ENCODE peak calls at places on chromosomes 13 and 19, in seven cellular contexts. T is lower lobe of right lung; J is HAP-1; C is mammary epithelial cell; Q is naive thymus-derived CD4-positive, alpha-beta T cell; H is lung; R is spleen. M is an unnamed sample.

GRCh38 chr13:49776871-49777270 is 15.6 kb downstream of the KPNA3 start:
- DNase-seq in R (no peak), H (no peak), Q (no peak), T (no peak), J (no peak), C (no peak), M (no peak)

GRCh38 chr19:18802354-18802753 is 11.2 kb upstream of the COMP start:
- DNase-seq in J (peak; percentile 44), T (no peak), C (no peak), Q (no peak), H (no peak), R (no peak), M (no peak)

GRCh38 chr13:103203750-103204330 is 137.6 kb upstream of the SLC10A2 start:
- DNase-seq in T (no peak), H (no peak), J (no peak), R (no peak), Q (no peak), C (no peak), M (no peak)

GRCh38 chr19:42287017-42287825 is 14.7 kb upstream of the PRR19 start:
- DNase-seq in Q (no peak), R (peak; percentile 78), J (no peak), C (no peak), H (no peak), T (no peak), M (no peak)

GRCh38 chr19:15166700-15167099 is 34.1 kb downstream of the NOTCH3 start:
- DNase-seq in T (no peak), J (no peak), R (no peak), C (no peak), H (no peak), Q (no peak), M (no peak)

GRCh38 chr13:112072531-112073244 is 5.7 kb downstream of the SOX1 start:
- DNase-seq in Q (no peak), J (peak; percentile 66), C (no peak), T (no peak), H (no peak), R (no peak), M (no peak)

GRCh38 chr13:94711561-94712286 is 621 bp downstream of the SOX21 start:
- DNase-seq in C (peak; percentile 37), R (peak; percentile 77), H (no peak), Q (no peak), J (peak; percentile 55), T (no peak), M (no peak)

GRCh38 chr13:39244561-39245230 is 206.4 kb downstream of the NHLRC3 start:
- DNase-seq in R (no peak), J (no peak), T (no peak), H (no peak), Q (no peak), C (no peak), M (no peak)

GRCh38 chr19:38974599-38975213 is 836 bp downstream of the FBXO17 start:
- DNase-seq in J (no peak), Q (no peak), H (no peak), C (no peak), R (no peak), T (no peak), M (no peak)

GRCh38 chr13:52001120-52001731 is 10.0 kb downstream of the ATP7B start:
- DNase-seq in Q (peak; percentile 37), T (no peak), J (no peak), C (no peak), H (no peak), R (no peak), M (no peak)
- H3K36me3 ChIP-seq in Q (no peaks in the 10 kb centered on the region), T (no peaks in the 10 kb centered on the region), J (no peaks in the 10 kb centered on the region), C (no peaks in the 10 kb centered on the region), H (no peaks in the 10 kb centered on the region), R (no peaks in the 10 kb centered on the region), M (no peaks in the 10 kb centered on the region)

GRCh38 chr19:16210168-16210567 is 12.5 kb downstream of the AP1M1 start:
- DNase-seq in R (no peak), T (no peak), C (no peak), J (no peak), Q (no peak), H (no peak), M (peak; percentile 21)
- H3K36me3 ChIP-seq in R (peaks cover 96% of the 10 kb centered on the region), T (peaks cover 86% of the 10 kb centered on the region), C (peaks cover 13% of the 10 kb centered on the region), J (peaks cover 29% of the 10 kb centered on the region), Q (peaks cover 62% of the 10 kb centered on the region), H (peaks cover 6% of the 10 kb centered on the region), M (no peaks in the 10 kb centered on the region)

DNA sequence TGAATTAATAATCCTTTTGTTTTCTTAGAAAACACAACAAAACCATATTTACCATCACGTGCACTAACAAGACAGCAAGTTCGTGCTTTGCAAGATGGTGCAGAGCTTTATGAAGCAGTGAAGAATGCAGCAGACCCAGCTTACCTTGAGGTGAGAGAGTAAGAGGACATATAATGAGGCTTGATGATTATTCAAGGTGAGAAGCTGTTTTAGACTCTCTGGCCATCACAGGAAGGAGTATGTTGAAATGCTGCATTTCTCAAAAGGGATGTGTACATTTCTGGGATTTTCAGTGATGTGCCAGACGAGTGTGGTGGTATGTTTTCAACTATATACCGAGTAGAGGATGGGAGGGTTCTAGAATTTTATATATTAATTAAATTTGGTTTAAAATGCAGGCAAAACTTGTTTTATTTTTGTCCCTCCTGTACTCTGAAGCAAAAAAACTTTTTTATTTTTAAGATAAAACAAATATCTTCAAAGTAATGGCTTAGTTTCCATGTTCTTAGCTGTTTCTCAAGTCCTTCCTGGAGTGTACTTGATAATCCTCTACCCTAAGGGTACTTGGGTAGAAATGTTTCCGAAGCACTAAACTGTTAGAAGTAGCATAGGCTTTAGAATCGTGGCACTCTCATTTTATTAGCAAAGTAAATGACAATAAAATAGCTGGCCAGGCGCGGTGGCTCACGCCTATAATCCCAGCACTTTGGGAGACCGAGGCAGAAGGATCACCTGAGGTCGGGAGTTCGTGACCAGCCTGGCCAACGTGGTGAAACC is 51.1 kb downstream of the N4BP2L1 start:
- DNase-seq in T (no peak), J (no peak), R (no peak), C (no peak), Q (no peak), H (no peak), M (no peak)
- H3K36me3 ChIP-seq in T (no peaks in the 10 kb centered on the region), J (peaks cover 43% of the 10 kb centered on the region), R (peaks cover 31% of the 10 kb centered on the region), C (peaks cover 8% of the 10 kb centered on the region), Q (no peaks in the 10 kb centered on the region), H (no peaks in the 10 kb centered on the region), M (no peaks in the 10 kb centered on the region)

GRCh38 chr19:40240332-40240731 is 13.8 kb upstream of the CCNP start:
- DNase-seq in H (no peak), J (no peak), C (no peak), R (no peak), T (peak; percentile 22), Q (no peak), M (no peak)
- H3K36me3 ChIP-seq in H (peaks cover 5% of the 10 kb centered on the region), J (peaks cover 32% of the 10 kb centered on the region), C (peaks cover 6% of the 10 kb centered on the region), R (peaks cover 91% of the 10 kb centered on the region), T (peaks cover 73% of the 10 kb centered on the region), Q (peaks cover 75% of the 10 kb centered on the region), M (peaks cover 10% of the 10 kb centered on the region)

M was measured in prostate gland.